ENCODE peak calls at places on chromosome 11, in seven cellular contexts. U is tibial artery, A is SW480, Q is NCI-H2081, C is left colon, N is NCI-H1092, G is GM13977. D is an unnamed sample.

GRCh38 chr11:70088735-70089250 is 10.7 kb downstream of the ANO1 start:
- DNase-seq in U (no peak), A (no peak), Q (no peak), C (no peak), N (no peak), G (no peak), D (no peak)

GRCh38 chr11:125990244-125990643 is 44.4 kb downstream of the VSIG10L2 start:
- DNase-seq in U (no peak), A (no peak), Q (no peak), C (no peak), N (no peak), G (no peak), D (no peak)

GRCh38 chr11:125299061-125299616 is 134.6 kb downstream of the PKNOX2 start:
- DNase-seq in U (no peak), A (no peak), Q (no peak), C (no peak), N (no peak), G (no peak), D (no peak)

GRCh38 chr11:116853461-116854073 is 16.1 kb upstream of the APOA1 start:
- DNase-seq in U (no peak), A (peak; percentile 70), Q (peak; percentile 34), C (no peak), N (no peak), G (peak; percentile 90), D (no peak)

GRCh38 chr11:15629690-15630321 is 515.1 kb downstream of the INSC start:
- DNase-seq in U (no peak), A (peak; percentile 22), Q (no peak), C (no peak), N (no peak), G (no peak), D (no peak)

GRCh38 chr11:70517996-70518907 is 119.9 kb downstream of the CTTN start:
- DNase-seq in U (no peak), A (peak; percentile 50), Q (no peak), C (no peak), N (no peak), G (no peak), D (peak; percentile 46)

GRCh38 chr11:48055292-48056132 is 75.2 kb downstream of the PTPRJ start:
- DNase-seq in U (no peak), A (peak; percentile 96), Q (peak; percentile 54), C (peak; percentile 66), N (no peak), G (no peak), D (peak; percentile 64)

GRCh38 chr11:57978686-57979531 is 44.8 kb upstream of the OR9Q1 start:
- DNase-seq in U (no peak), A (no peak), Q (no peak), C (no peak), N (no peak), G (no peak), D (no peak)

GRCh38 chr11:69014084-69014935 is 1.3 kb upstream of the MRGPRF start:
- DNase-seq in U (peak; percentile 87), A (no peak), Q (no peak), C (peak; percentile 81), N (no peak), G (no peak), D (no peak)

GRCh38 chr11:73995247-73995646 is 12.6 kb upstream of the UCP2 start:
- DNase-seq in U (no peak), A (no peak), Q (no peak), C (no peak), N (no peak), G (no peak), D (no peak)

GRCh38 chr11:102577723-102578122 is 47.2 kb upstream of the MMP7 start:
- DNase-seq in U (no peak), A (no peak), Q (no peak), C (no peak), N (no peak), G (no peak), D (no peak)

GRCh38 chr11:112965601-112966125 is 4.4 kb downstream of the NCAM1 start:
- DNase-seq in U (no peak), A (no peak), Q (peak; percentile 37), C (no peak), N (no peak), G (no peak), D (no peak)

GRCh38 chr11:83663984-83664383 is 377.8 kb upstream of the CCDC90B start:
- DNase-seq in U (no peak), A (no peak), Q (no peak), C (no peak), N (no peak), G (no peak), D (no peak)

GRCh38 chr11:100861221-100861620 is 174.1 kb downstream of the ARHGAP42 start:
- DNase-seq in U (no peak), A (no peak), Q (no peak), C (no peak), N (no peak), G (no peak), D (no peak)

GRCh38 chr11:123478352-123478986 is 48.4 kb downstream of the GRAMD1B start:
- DNase-seq in U (no peak), A (peak; percentile 80), Q (peak; percentile 88), C (peak; percentile 39), N (peak; percentile 79), G (no peak), D (no peak)

GRCh38 chr11:70844387-70844786 is 408.0 kb downstream of the SHANK2 start:
- DNase-seq in U (no peak), A (no peak), Q (no peak), C (no peak), N (no peak), G (no peak), D (no peak)

GRCh38 chr11:110778351-110778750 is 66.1 kb upstream of the ARHGAP20 start:
- DNase-seq in U (no peak), A (no peak), Q (no peak), C (no peak), N (no peak), G (no peak), D (no peak)

GRCh38 chr11:65962136-65962564 is 616 bp downstream of the SART1 start:
- DNase-seq in U (no peak), A (no peak), Q (no peak), C (no peak), N (no peak), G (no peak), D (no peak)

GRCh38 chr11:2515401-2516275 is 70.8 kb downstream of the KCNQ1 start:
- DNase-seq in U (peak; percentile 52), A (no peak), Q (no peak), C (peak; percentile 16), N (no peak), G (no peak), D (peak; percentile 61)

GRCh38 chr11:126592496-126593410 is 237.3 kb downstream of the ST3GAL4 start:
- DNase-seq in U (no peak), A (peak; percentile 17), Q (peak; percentile 28), C (no peak), N (peak; percentile 27), G (no peak), D (no peak)

GRCh38 chr11:69094111-69094914 is 45.6 kb downstream of the TPCN2 start:
- DNase-seq in U (no peak), A (peak; percentile 71), Q (no peak), C (no peak), N (no peak), G (no peak), D (peak; percentile 77)

GRCh38 chr11:121665211-121665838 is 212.6 kb upstream of the SORL1-AS1 start:
- DNase-seq in U (no peak), A (no peak), Q (peak; percentile 81), C (no peak), N (no peak), G (no peak), D (no peak)

GRCh38 chr11:88188251-88189030 is 13.2 kb upstream of the RAB38 start:
- DNase-seq in U (no peak), A (no peak), Q (no peak), C (no peak), N (no peak), G (no peak), D (no peak)

GRCh38 chr11:100761806-100762205 is 74.7 kb downstream of the ARHGAP42 start:
- DNase-seq in U (no peak), A (no peak), Q (no peak), C (no peak), N (no peak), G (no peak), D (no peak)

GRCh38 chr11:74683279-74683871 is 47.9 kb downstream of the CHRDL2 start:
- DNase-seq in U (no peak), A (no peak), Q (no peak), C (peak; percentile 25), N (no peak), G (peak; percentile 46), D (peak; percentile 84)

GRCh38 chr11:34749666-34750659 is 129.1 kb downstream of the EHF start:
- DNase-seq in U (peak; percentile 92), A (no peak), Q (no peak), C (no peak), N (no peak), G (no peak), D (peak; percentile 90)

GRCh38 chr11:22807855-22808558 is 21.6 kb downstream of the SVIP start:
- DNase-seq in U (no peak), A (no peak), Q (peak; percentile 2), C (no peak), N (no peak), G (peak; percentile 7), D (no peak)

GRCh38 chr11:119694334-119694733 is 34.7 kb downstream of the NECTIN1 start:
- DNase-seq in U (no peak), A (peak; percentile 47), Q (no peak), C (peak; percentile 72), N (no peak), G (peak; percentile 67), D (no peak)

GRCh38 chr11:121453589-121454299 is 977 bp upstream of the SORL1-AS1 start:
- DNase-seq in U (no peak), A (no peak), Q (no peak), C (no peak), N (no peak), G (no peak), D (no peak)

GRCh38 chr11:130606781-130607511 is 158.5 kb downstream of the ADAMTS15 start:
- DNase-seq in U (peak; percentile 80), A (no peak), Q (no peak), C (no peak), N (no peak), G (no peak), D (peak; percentile 86)

GRCh38 chr11:48248902-48249301 is 4.0 kb downstream of the OR4X2 start:
- DNase-seq in U (no peak), A (no peak), Q (no peak), C (no peak), N (no peak), G (no peak), D (no peak)

GRCh38 chr11:6040874-6041273 is 10.3 kb upstream of the OR56A1 start:
- DNase-seq in U (no peak), A (no peak), Q (no peak), C (no peak), N (no peak), G (no peak), D (no peak)

GRCh38 chr11:33936745-33937612 is 45.1 kb upstream of the LMO2 start:
- DNase-seq in U (peak; percentile 88), A (no peak), Q (peak; percentile 38), C (peak; percentile 38), N (no peak), G (no peak), D (peak; percentile 93)

GRCh38 chr11:103924166-103925013 is 112.0 kb upstream of the DDI1 start:
- DNase-seq in U (no peak), A (no peak), Q (no peak), C (no peak), N (no peak), G (no peak), D (no peak)

GRCh38 chr11:26350002-26350401 is 18.1 kb downstream of the ANO3 start:
- DNase-seq in U (no peak), A (no peak), Q (no peak), C (no peak), N (no peak), G (no peak), D (no peak)